ENCODE peak calls at places on chromosomes 4 and X, in five cellular contexts. One of them, this sample, is unnamed.
A peak's percentile ranks its signal among the peaks of the same experiment; 100 is the strongest.

GRCh38 chr4:57109530-57109846 is 697 bp downstream of the IGFBP7 start:
- DNase-seq in astrocyte of the spinal cord: no peak
- DNase-seq in psoas muscle: peak; percentile 41
- DNase-seq in CD8-positive, alpha-beta memory T cell: no peak
- DNase-seq in NCI-H2171: no peak
- DNase-seq in this sample: no peak

GRCh38 chrX:30215357-30215843 is at the start of gene MAGEB2:
- DNase-seq in NCI-H2171: no peak
- DNase-seq in CD8-positive, alpha-beta memory T cell: no peak
- DNase-seq in astrocyte of the spinal cord: no peak
- DNase-seq in psoas muscle: no peak
- DNase-seq in this sample: no peak

GRCh38 chr4:10457255-10457801 is at the start of gene ZNF518B:
- DNase-seq in NCI-H2171: peak; percentile 25
- DNase-seq in astrocyte of the spinal cord: peak; percentile 56
- DNase-seq in psoas muscle: peak; percentile 81
- DNase-seq in CD8-positive, alpha-beta memory T cell: peak; percentile 88
- DNase-seq in this sample: peak; percentile 83

GRCh38 chr4:99572527-99573240 is 1.9 kb upstream of the MTTP start:
- DNase-seq in astrocyte of the spinal cord: no peak
- DNase-seq in psoas muscle: no peak
- DNase-seq in NCI-H2171: no peak
- DNase-seq in CD8-positive, alpha-beta memory T cell: no peak
- DNase-seq in this sample: no peak

GRCh38 chr4:89064848-89065247 is 7.9 kb upstream of the FAM13A start:
- DNase-seq in CD8-positive, alpha-beta memory T cell: no peak
- DNase-seq in psoas muscle: no peak
- DNase-seq in NCI-H2171: no peak
- DNase-seq in astrocyte of the spinal cord: peak; percentile 16
- DNase-seq in this sample: no peak

GRCh38 chr4:26076000-26076587 is 162.1 kb downstream of the SMIM20 start:
- DNase-seq in CD8-positive, alpha-beta memory T cell: no peak
- DNase-seq in NCI-H2171: no peak
- DNase-seq in psoas muscle: no peak
- DNase-seq in astrocyte of the spinal cord: peak; percentile 35
- DNase-seq in this sample: no peak

GRCh38 chr4:25536577-25537325 is 118.9 kb upstream of the SLC34A2 start:
- DNase-seq in psoas muscle: no peak
- DNase-seq in CD8-positive, alpha-beta memory T cell: no peak
- DNase-seq in astrocyte of the spinal cord: no peak
- DNase-seq in NCI-H2171: no peak
- DNase-seq in this sample: no peak

GRCh38 chr4:2570551-2571222 is 34.2 kb downstream of the FAM193A start:
- DNase-seq in CD8-positive, alpha-beta memory T cell: peak; percentile 64
- DNase-seq in astrocyte of the spinal cord: no peak
- DNase-seq in psoas muscle: peak; percentile 63
- DNase-seq in NCI-H2171: no peak
- DNase-seq in this sample: no peak

GRCh38 chrX:88072339-88073030 is 554.9 kb downstream of the KLHL4 start:
- DNase-seq in astrocyte of the spinal cord: no peak
- DNase-seq in NCI-H2171: no peak
- DNase-seq in CD8-positive, alpha-beta memory T cell: no peak
- DNase-seq in psoas muscle: no peak
- DNase-seq in this sample: no peak

This sample was measured in glutamatergic neuron.